ENCODE peak calls at places on chromosomes 6 and 20, in six cellular contexts. One of them, this sample, is unnamed.
A peak's percentile ranks its signal among the peaks of the same experiment; 100 is the strongest.

GRCh38 chr20:17210983-17211382 is 15.9 kb upstream of the PCSK2 start:
- DNase-seq in mesenchymal stem cell: no peak
- DNase-seq in CD4-positive, CD25-positive, alpha-beta regulatory T cell: no peak
- DNase-seq in GM06990: no peak
- DNase-seq in lower lobe of right lung: no peak
- DNase-seq in endothelial cell of umbilical vein: no peak
- DNase-seq in this sample: no peak

GRCh38 chr6:168634928-168635327 is 193.9 kb downstream of the SMOC2 start:
- DNase-seq in mesenchymal stem cell: no peak
- DNase-seq in CD4-positive, CD25-positive, alpha-beta regulatory T cell: no peak
- DNase-seq in GM06990: no peak
- DNase-seq in lower lobe of right lung: no peak
- DNase-seq in endothelial cell of umbilical vein: no peak
- DNase-seq in this sample: no peak

GRCh38 chr6:155461636-155462035 is 6.0 kb upstream of the NOX3 start:
- DNase-seq in mesenchymal stem cell: no peak
- DNase-seq in CD4-positive, CD25-positive, alpha-beta regulatory T cell: no peak
- DNase-seq in GM06990: no peak
- DNase-seq in lower lobe of right lung: no peak
- DNase-seq in endothelial cell of umbilical vein: no peak
- DNase-seq in this sample: no peak

GRCh38 chr20:24698189-24698588 is 228.8 kb downstream of the SYNDIG1 start:
- DNase-seq in mesenchymal stem cell: no peak
- DNase-seq in CD4-positive, CD25-positive, alpha-beta regulatory T cell: no peak
- DNase-seq in GM06990: no peak
- DNase-seq in lower lobe of right lung: no peak
- DNase-seq in endothelial cell of umbilical vein: no peak
- DNase-seq in this sample: peak; percentile 27

GRCh38 chr20:44714701-44715494 is at the start of gene CCN5:
- DNase-seq in mesenchymal stem cell: peak; percentile 66
- DNase-seq in CD4-positive, CD25-positive, alpha-beta regulatory T cell: no peak
- DNase-seq in GM06990: no peak
- DNase-seq in lower lobe of right lung: peak; percentile 90
- DNase-seq in endothelial cell of umbilical vein: peak; percentile 68
- DNase-seq in this sample: no peak

GRCh38 chr20:25310921-25311728 is 63.2 kb downstream of the PYGB start:
- DNase-seq in mesenchymal stem cell: peak; percentile 93
- DNase-seq in CD4-positive, CD25-positive, alpha-beta regulatory T cell: no peak
- DNase-seq in GM06990: no peak
- DNase-seq in lower lobe of right lung: peak; percentile 31
- DNase-seq in endothelial cell of umbilical vein: no peak
- DNase-seq in this sample: no peak

GRCh38 chr6:144955853-144956252 is 670.7 kb downstream of the UTRN start:
- DNase-seq in mesenchymal stem cell: peak; percentile 47
- DNase-seq in CD4-positive, CD25-positive, alpha-beta regulatory T cell: no peak
- DNase-seq in GM06990: no peak
- DNase-seq in lower lobe of right lung: no peak
- DNase-seq in endothelial cell of umbilical vein: no peak
- DNase-seq in this sample: no peak

GRCh38 chr20:49323622-49324238 is 45.9 kb upstream of the ZNFX1 start:
- DNase-seq in mesenchymal stem cell: peak; percentile 74
- DNase-seq in CD4-positive, CD25-positive, alpha-beta regulatory T cell: peak; percentile 55
- DNase-seq in GM06990: no peak
- DNase-seq in lower lobe of right lung: no peak
- DNase-seq in endothelial cell of umbilical vein: peak; percentile 89
- DNase-seq in this sample: peak; percentile 31

GRCh38 chr6:6314601-6315000 is 5.9 kb downstream of the F13A1 start:
- DNase-seq in mesenchymal stem cell: no peak
- DNase-seq in CD4-positive, CD25-positive, alpha-beta regulatory T cell: no peak
- DNase-seq in GM06990: no peak
- DNase-seq in lower lobe of right lung: no peak
- DNase-seq in endothelial cell of umbilical vein: no peak
- DNase-seq in this sample: no peak

GRCh38 chr20:23365390-23366165 is 3.6 kb downstream of the GZF1 start:
- DNase-seq in mesenchymal stem cell: no peak
- DNase-seq in CD4-positive, CD25-positive, alpha-beta regulatory T cell: no peak
- DNase-seq in GM06990: no peak
- DNase-seq in lower lobe of right lung: no peak
- DNase-seq in endothelial cell of umbilical vein: no peak
- DNase-seq in this sample: no peak

GRCh38 chr20:23368316-23369110 is 6.5 kb downstream of the GZF1 start:
- DNase-seq in mesenchymal stem cell: no peak
- DNase-seq in CD4-positive, CD25-positive, alpha-beta regulatory T cell: no peak
- DNase-seq in GM06990: no peak
- DNase-seq in lower lobe of right lung: no peak
- DNase-seq in endothelial cell of umbilical vein: no peak
- DNase-seq in this sample: no peak

GRCh38 chr20:23369424-23369823 is 7.4 kb downstream of the GZF1 start:
- DNase-seq in mesenchymal stem cell: no peak
- DNase-seq in CD4-positive, CD25-positive, alpha-beta regulatory T cell: no peak
- DNase-seq in GM06990: no peak
- DNase-seq in lower lobe of right lung: no peak
- DNase-seq in endothelial cell of umbilical vein: no peak
- DNase-seq in this sample: no peak

GRCh38 chr20:23367770-23368169 is 5.8 kb downstream of the GZF1 start:
- DNase-seq in mesenchymal stem cell: no peak
- DNase-seq in CD4-positive, CD25-positive, alpha-beta regulatory T cell: no peak
- DNase-seq in GM06990: no peak
- DNase-seq in lower lobe of right lung: no peak
- DNase-seq in endothelial cell of umbilical vein: no peak
- DNase-seq in this sample: no peak

GRCh38 chr20:23366384-23366783 is 4.4 kb downstream of the GZF1 start:
- DNase-seq in mesenchymal stem cell: no peak
- DNase-seq in CD4-positive, CD25-positive, alpha-beta regulatory T cell: peak; percentile 12
- DNase-seq in GM06990: no peak
- DNase-seq in lower lobe of right lung: no peak
- DNase-seq in endothelial cell of umbilical vein: peak; percentile 30
- DNase-seq in this sample: no peak
- H3K4me3 ChIP-seq in mesenchymal stem cell: no peak overlapping the region
- H3K4me3 ChIP-seq in CD4-positive, CD25-positive, alpha-beta regulatory T cell: peak overlapping the region; percentile 42
- H3K4me3 ChIP-seq in GM06990: no peak overlapping the region
- H3K4me3 ChIP-seq in lower lobe of right lung: no peak overlapping the region
- H3K4me3 ChIP-seq in endothelial cell of umbilical vein: no peak overlapping the region
- H3K4me3 ChIP-seq in this sample: no peak overlapping the region

GRCh38 chr6:132490024-132490423 is 22.9 kb downstream of the STX7 start:
- DNase-seq in mesenchymal stem cell: peak; percentile 52
- DNase-seq in CD4-positive, CD25-positive, alpha-beta regulatory T cell: no peak
- DNase-seq in GM06990: no peak
- DNase-seq in lower lobe of right lung: no peak
- DNase-seq in endothelial cell of umbilical vein: peak; percentile 53
- DNase-seq in this sample: peak; percentile 64
- H3K4me3 ChIP-seq in mesenchymal stem cell: no peak overlapping the region
- H3K4me3 ChIP-seq in CD4-positive, CD25-positive, alpha-beta regulatory T cell: no peak overlapping the region
- H3K4me3 ChIP-seq in GM06990: peak overlapping the region; percentile 62
- H3K4me3 ChIP-seq in lower lobe of right lung: no peak overlapping the region
- H3K4me3 ChIP-seq in endothelial cell of umbilical vein: no peak overlapping the region
- H3K4me3 ChIP-seq in this sample: peak overlapping the region; percentile 57

GRCh38 chr20:36804425-36804824 is 30.9 kb upstream of the DSN1 start:
- DNase-seq in mesenchymal stem cell: no peak
- DNase-seq in CD4-positive, CD25-positive, alpha-beta regulatory T cell: no peak
- DNase-seq in GM06990: no peak
- DNase-seq in lower lobe of right lung: no peak
- DNase-seq in endothelial cell of umbilical vein: no peak
- DNase-seq in this sample: no peak

GRCh38 chr20:36808317-36809257 is 35.0 kb upstream of the DSN1 start:
- DNase-seq in mesenchymal stem cell: peak; percentile 79
- DNase-seq in CD4-positive, CD25-positive, alpha-beta regulatory T cell: peak; percentile 52
- DNase-seq in GM06990: peak; percentile 46
- DNase-seq in lower lobe of right lung: peak; percentile 82
- DNase-seq in endothelial cell of umbilical vein: peak; percentile 36
- DNase-seq in this sample: peak; percentile 78

GRCh38 chr20:36806049-36806448 is 32.5 kb upstream of the DSN1 start:
- DNase-seq in mesenchymal stem cell: no peak
- DNase-seq in CD4-positive, CD25-positive, alpha-beta regulatory T cell: no peak
- DNase-seq in GM06990: no peak
- DNase-seq in lower lobe of right lung: no peak
- DNase-seq in endothelial cell of umbilical vein: no peak
- DNase-seq in this sample: no peak

GRCh38 chr20:36802326-36803223 is 29.0 kb upstream of the DSN1 start:
- DNase-seq in mesenchymal stem cell: peak; percentile 52
- DNase-seq in CD4-positive, CD25-positive, alpha-beta regulatory T cell: no peak
- DNase-seq in GM06990: no peak
- DNase-seq in lower lobe of right lung: no peak
- DNase-seq in endothelial cell of umbilical vein: no peak
- DNase-seq in this sample: no peak

DNA sequence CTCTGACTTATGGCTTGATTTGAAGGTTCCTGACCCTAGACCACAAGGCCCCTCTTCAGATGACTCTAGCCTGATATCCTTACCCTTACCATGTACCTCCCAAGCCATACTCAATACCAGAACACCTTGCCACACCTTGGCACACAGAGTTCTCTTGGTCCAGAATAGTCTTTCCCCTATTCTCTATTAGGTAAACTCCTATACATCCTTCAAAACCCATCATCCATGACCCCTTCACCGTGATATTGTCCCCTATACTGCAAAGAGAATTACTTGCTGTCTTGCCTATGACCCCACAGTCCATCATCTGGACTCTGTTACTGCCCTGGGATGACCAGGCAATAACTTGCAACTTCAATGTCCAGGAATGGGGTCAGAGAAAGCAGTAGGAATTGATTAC is 31.8 kb upstream of the DSN1 start:
- DNase-seq in mesenchymal stem cell: no peak
- DNase-seq in CD4-positive, CD25-positive, alpha-beta regulatory T cell: no peak
- DNase-seq in GM06990: no peak
- DNase-seq in lower lobe of right lung: no peak
- DNase-seq in endothelial cell of umbilical vein: no peak
- DNase-seq in this sample: no peak
- H3K4me3 ChIP-seq in mesenchymal stem cell: no peak overlapping the region
- H3K4me3 ChIP-seq in CD4-positive, CD25-positive, alpha-beta regulatory T cell: no peak overlapping the region
- H3K4me3 ChIP-seq in GM06990: no peak overlapping the region
- H3K4me3 ChIP-seq in lower lobe of right lung: no peak overlapping the region
- H3K4me3 ChIP-seq in endothelial cell of umbilical vein: no peak overlapping the region
- H3K4me3 ChIP-seq in this sample: no peak overlapping the region

GRCh38 chr6:160507420-160507819 is 156.7 kb downstream of the LPA start:
- DNase-seq in mesenchymal stem cell: no peak
- DNase-seq in CD4-positive, CD25-positive, alpha-beta regulatory T cell: no peak
- DNase-seq in GM06990: no peak
- DNase-seq in lower lobe of right lung: no peak
- DNase-seq in endothelial cell of umbilical vein: no peak
- DNase-seq in this sample: no peak
- H3K4me3 ChIP-seq in mesenchymal stem cell: no peak overlapping the region
- H3K4me3 ChIP-seq in CD4-positive, CD25-positive, alpha-beta regulatory T cell: no peak overlapping the region
- H3K4me3 ChIP-seq in GM06990: no peak overlapping the region
- H3K4me3 ChIP-seq in lower lobe of right lung: no peak overlapping the region
- H3K4me3 ChIP-seq in endothelial cell of umbilical vein: no peak overlapping the region
- H3K4me3 ChIP-seq in this sample: no peak overlapping the region

GRCh38 chr6:14382381-14383236 is 265.0 kb downstream of the CD83 start:
- DNase-seq in mesenchymal stem cell: no peak
- DNase-seq in CD4-positive, CD25-positive, alpha-beta regulatory T cell: no peak
- DNase-seq in GM06990: no peak
- DNase-seq in lower lobe of right lung: no peak
- DNase-seq in endothelial cell of umbilical vein: no peak
- DNase-seq in this sample: peak; percentile 31

GRCh38 chr6:14381225-14381887 is 263.8 kb downstream of the CD83 start:
- DNase-seq in mesenchymal stem cell: no peak
- DNase-seq in CD4-positive, CD25-positive, alpha-beta regulatory T cell: no peak
- DNase-seq in GM06990: no peak
- DNase-seq in lower lobe of right lung: no peak
- DNase-seq in endothelial cell of umbilical vein: no peak
- DNase-seq in this sample: no peak

GRCh38 chr6:14375940-14376339 is 258.4 kb downstream of the CD83 start:
- DNase-seq in mesenchymal stem cell: no peak
- DNase-seq in CD4-positive, CD25-positive, alpha-beta regulatory T cell: no peak
- DNase-seq in GM06990: no peak
- DNase-seq in lower lobe of right lung: no peak
- DNase-seq in endothelial cell of umbilical vein: no peak
- DNase-seq in this sample: no peak

GRCh38 chr6:14380421-14380820 is 262.8 kb downstream of the CD83 start:
- DNase-seq in mesenchymal stem cell: no peak
- DNase-seq in CD4-positive, CD25-positive, alpha-beta regulatory T cell: no peak
- DNase-seq in GM06990: no peak
- DNase-seq in lower lobe of right lung: no peak
- DNase-seq in endothelial cell of umbilical vein: no peak
- DNase-seq in this sample: no peak

GRCh38 chr6:14379568-14379967 is 262.0 kb downstream of the CD83 start:
- DNase-seq in mesenchymal stem cell: no peak
- DNase-seq in CD4-positive, CD25-positive, alpha-beta regulatory T cell: no peak
- DNase-seq in GM06990: no peak
- DNase-seq in lower lobe of right lung: no peak
- DNase-seq in endothelial cell of umbilical vein: no peak
- DNase-seq in this sample: no peak
- H3K4me3 ChIP-seq in mesenchymal stem cell: no peak overlapping the region
- H3K4me3 ChIP-seq in CD4-positive, CD25-positive, alpha-beta regulatory T cell: no peak overlapping the region
- H3K4me3 ChIP-seq in GM06990: no peak overlapping the region
- H3K4me3 ChIP-seq in lower lobe of right lung: no peak overlapping the region
- H3K4me3 ChIP-seq in endothelial cell of umbilical vein: no peak overlapping the region
- H3K4me3 ChIP-seq in this sample: no peak overlapping the region

GRCh38 chr6:27296106-27296783 is 15.8 kb downstream of the POM121L2 start:
- DNase-seq in mesenchymal stem cell: peak; percentile 61
- DNase-seq in CD4-positive, CD25-positive, alpha-beta regulatory T cell: no peak
- DNase-seq in GM06990: no peak
- DNase-seq in lower lobe of right lung: no peak
- DNase-seq in endothelial cell of umbilical vein: peak; percentile 39
- DNase-seq in this sample: no peak

GRCh38 chr6:27293436-27294152 is 18.5 kb downstream of the POM121L2 start:
- DNase-seq in mesenchymal stem cell: peak; percentile 49
- DNase-seq in CD4-positive, CD25-positive, alpha-beta regulatory T cell: no peak
- DNase-seq in GM06990: no peak
- DNase-seq in lower lobe of right lung: no peak
- DNase-seq in endothelial cell of umbilical vein: no peak
- DNase-seq in this sample: peak; percentile 53

GRCh38 chr6:27297484-27297856 is 14.6 kb downstream of the POM121L2 start:
- DNase-seq in mesenchymal stem cell: no peak
- DNase-seq in CD4-positive, CD25-positive, alpha-beta regulatory T cell: no peak
- DNase-seq in GM06990: no peak
- DNase-seq in lower lobe of right lung: no peak
- DNase-seq in endothelial cell of umbilical vein: no peak
- DNase-seq in this sample: no peak

GRCh38 chr6:27294409-27294808 is 17.7 kb downstream of the POM121L2 start:
- DNase-seq in mesenchymal stem cell: peak; percentile 17
- DNase-seq in CD4-positive, CD25-positive, alpha-beta regulatory T cell: no peak
- DNase-seq in GM06990: no peak
- DNase-seq in lower lobe of right lung: no peak
- DNase-seq in endothelial cell of umbilical vein: no peak
- DNase-seq in this sample: no peak

DNA sequence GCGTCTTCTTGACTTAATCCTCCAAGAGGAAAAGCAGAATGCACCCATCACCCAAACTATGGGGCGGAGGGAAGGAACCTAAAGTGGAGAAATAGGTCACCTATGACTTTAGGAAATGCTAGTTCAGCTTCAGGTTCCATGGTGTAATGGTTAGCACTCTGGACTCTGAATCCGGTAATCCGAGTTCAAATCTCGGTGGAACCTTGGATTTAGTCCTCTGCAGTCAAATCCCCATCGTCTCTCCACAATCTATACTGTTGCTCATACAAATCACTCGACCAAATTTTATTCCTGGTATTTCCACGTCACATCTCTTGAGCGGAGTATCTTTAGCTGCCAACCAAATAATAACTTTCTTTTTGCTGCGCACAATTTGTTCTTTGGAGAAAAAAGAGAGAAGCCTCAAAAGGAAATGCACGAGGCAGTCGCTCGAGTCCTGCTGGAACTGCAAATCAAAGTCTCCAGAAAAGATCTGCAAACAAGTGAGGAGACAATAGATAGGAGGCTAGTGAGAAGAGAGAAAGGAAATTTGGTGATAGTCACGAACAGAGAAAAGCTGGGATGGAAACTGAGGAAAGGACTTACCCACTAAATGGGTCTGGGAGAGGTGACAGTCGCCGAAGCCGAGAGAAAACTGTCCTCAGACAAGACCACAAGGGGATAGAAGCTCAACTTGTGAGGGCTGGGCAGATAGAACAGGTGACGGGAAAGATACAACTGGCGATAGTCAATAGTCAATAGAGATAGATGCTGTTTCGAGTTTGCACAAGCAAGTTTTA is 16.6 kb downstream of the POM121L2 start:
- DNase-seq in mesenchymal stem cell: peak; percentile 73
- DNase-seq in CD4-positive, CD25-positive, alpha-beta regulatory T cell: no peak
- DNase-seq in GM06990: no peak
- DNase-seq in lower lobe of right lung: no peak
- DNase-seq in endothelial cell of umbilical vein: peak; percentile 37
- DNase-seq in this sample: peak; percentile 74
- H3K4me3 ChIP-seq in mesenchymal stem cell: peak overlapping the region; percentile 54
- H3K4me3 ChIP-seq in CD4-positive, CD25-positive, alpha-beta regulatory T cell: no peak overlapping the region
- H3K4me3 ChIP-seq in GM06990: peak overlapping the region; percentile 7
- H3K4me3 ChIP-seq in lower lobe of right lung: no peak overlapping the region
- H3K4me3 ChIP-seq in endothelial cell of umbilical vein: peak overlapping the region; percentile 72
- H3K4me3 ChIP-seq in this sample: peak overlapping the region; percentile 29